ENCODE peak calls at places on chromosome 7, in nine cellular contexts. I is K562, M is GM23338, X is sigmoid colon, E is HL-60, J is stomach, B is spleen, Y is HCT116, W is H1. P is an unnamed sample.

GRCh38 chr7:93935112-93935511 is 13.6 kb downstream of the GNG11 start:
- DNase-seq in X (peak; percentile 65), E (no peak), J (no peak), M (no peak), B (no peak), I (no peak), Y (no peak), W (no peak), P (no peak)

GRCh38 chr7:86942081-86942480 is 117.4 kb downstream of the ELAPOR2 start:
- DNase-seq in E (no peak), W (no peak), I (no peak), B (no peak), J (no peak), Y (no peak), X (no peak), M (no peak), P (no peak)

GRCh38 chr7:157684596-157685429 is 348.0 kb downstream of the DNAJB6 start:
- DNase-seq in Y (no peak), B (peak; percentile 63), E (no peak), X (no peak), M (no peak), W (no peak), J (no peak), I (no peak), P (no peak)

GRCh38 chr7:92698237-92698841 is 108.1 kb upstream of the FAM133B start:
- DNase-seq in X (no peak), W (no peak), B (no peak), J (peak; percentile 62), E (no peak), I (no peak), M (no peak), Y (peak; percentile 48), P (no peak)

GRCh38 chr7:27194641-27195379 is 5.1 kb downstream of the HOXA13 start:
- DNase-seq in Y (no peak), X (no peak), B (no peak), W (no peak), J (no peak), I (no peak), M (no peak), E (no peak), P (no peak)

GRCh38 chr7:157547611-157548010 is 210.8 kb downstream of the DNAJB6 start:
- DNase-seq in E (no peak), J (no peak), Y (no peak), B (peak; percentile 72), I (no peak), X (peak; percentile 48), M (no peak), W (no peak), P (no peak)

GRCh38 chr7:136405931-136406777 is 429.0 kb upstream of the MTPN start:
- DNase-seq in E (peak; percentile 2), X (peak; percentile 67), J (peak; percentile 29), B (no peak), I (peak; percentile 68), W (peak; percentile 51), Y (peak; percentile 15), M (peak; percentile 88), P (no peak)

GRCh38 chr7:128247640-128248194 is 6.6 kb downstream of the LEP start:
- DNase-seq in W (no peak), X (no peak), Y (peak; percentile 18), B (no peak), M (no peak), I (peak; percentile 44), E (no peak), J (no peak), P (no peak)

GRCh38 chr7:57775396-57776088 is 325.6 kb downstream of the ZNF716 start:
- DNase-seq in I (no peak), Y (no peak), J (no peak), X (no peak), M (no peak), B (no peak), E (no peak), W (no peak), P (peak; percentile 84)

GRCh38 chr7:111388912-111389311 is 173.4 kb downstream of the IMMP2L start:
- DNase-seq in I (no peak), M (no peak), W (no peak), X (no peak), B (no peak), Y (no peak), E (no peak), J (no peak), P (no peak)

GRCh38 chr7:69677905-69678793 is 79.9 kb downstream of the AUTS2 start:
- DNase-seq in I (no peak), X (no peak), B (no peak), J (no peak), M (no peak), E (no peak), W (no peak), Y (no peak), P (no peak)

GRCh38 chr7:131357282-131357880 is 29.7 kb downstream of the MKLN1 start:
- DNase-seq in Y (no peak), X (no peak), W (no peak), J (no peak), M (no peak), I (no peak), B (no peak), E (no peak), P (no peak)

GRCh38 chr7:16083931-16084330 is 337.4 kb downstream of the CRPPA start:
- DNase-seq in W (no peak), Y (peak; percentile 56), E (no peak), X (no peak), J (no peak), M (peak; percentile 14), I (no peak), B (no peak), P (no peak)

GRCh38 chr7:66921396-66921917 is 432 bp downstream of the TMEM248 start:
- DNase-seq in B (peak; percentile 90), E (no peak), X (peak; percentile 70), M (peak; percentile 48), I (no peak), J (peak; percentile 73), W (no peak), Y (no peak), P (no peak)

GRCh38 chr7:130141858-130142653 is 63.1 kb downstream of the TMEM209 start:
- DNase-seq in W (no peak), J (no peak), M (no peak), Y (no peak), B (no peak), X (no peak), I (no peak), E (no peak), P (no peak)

GRCh38 chr7:105800442-105800841 is 76.0 kb downstream of the ATXN7L1 start:
- DNase-seq in W (no peak), Y (no peak), X (no peak), E (no peak), M (no peak), B (no peak), I (no peak), J (no peak), P (no peak)

GRCh38 chr7:140017543-140017942 is 45.2 kb downstream of the PARP12 start:
- DNase-seq in X (peak; percentile 59), Y (no peak), E (no peak), B (peak; percentile 45), I (no peak), W (no peak), J (no peak), M (no peak), P (no peak)

GRCh38 chr7:4871930-4872675 is 10.3 kb upstream of the PAPOLB start:
- DNase-seq in W (no peak), J (no peak), I (peak; percentile 63), B (no peak), E (no peak), Y (no peak), X (no peak), M (no peak), P (no peak)

GRCh38 chr7:12578930-12579640 is 8.6 kb downstream of the SCIN start:
- DNase-seq in E (no peak), J (no peak), B (no peak), Y (no peak), W (no peak), I (no peak), X (no peak), M (no peak), P (no peak)

GRCh38 chr7:125149151-125149550 is 219.5 kb upstream of the POT1 start:
- DNase-seq in B (no peak), M (no peak), E (no peak), W (no peak), X (no peak), J (no peak), I (no peak), Y (no peak), P (no peak)

GRCh38 chr7:25951414-25952276 is 200.4 kb upstream of the NFE2L3 start:
- DNase-seq in Y (no peak), J (no peak), B (no peak), X (peak; percentile 66), E (no peak), W (no peak), I (no peak), M (peak; percentile 44), P (peak; percentile 72)
- TF ChIP-seq POLR2AphosphoS5 in Y (peak; percentile 77), J (peak; percentile 93), B (peak; percentile 76), X (no peak), E (no peak), W (peak; percentile 32), I (no peak), M (peak; percentile 70), P (no peak)

GRCh38 chr7:101900103-101900502 is 82.7 kb downstream of the CUX1 start:
- DNase-seq in J (no peak), M (no peak), B (peak; percentile 69), I (no peak), X (peak; percentile 80), Y (no peak), W (no peak), E (no peak), P (no peak)
- H3K4me3 ChIP-seq in J (peak overlapping the region; percentile 25), M (no peak overlapping the region), B (no peak overlapping the region), I (no peak overlapping the region), X (peak overlapping the region; percentile 43), Y (no peak overlapping the region), W (no peak overlapping the region), E (no peak overlapping the region), P (peak overlapping the region; percentile 46)

DNA sequence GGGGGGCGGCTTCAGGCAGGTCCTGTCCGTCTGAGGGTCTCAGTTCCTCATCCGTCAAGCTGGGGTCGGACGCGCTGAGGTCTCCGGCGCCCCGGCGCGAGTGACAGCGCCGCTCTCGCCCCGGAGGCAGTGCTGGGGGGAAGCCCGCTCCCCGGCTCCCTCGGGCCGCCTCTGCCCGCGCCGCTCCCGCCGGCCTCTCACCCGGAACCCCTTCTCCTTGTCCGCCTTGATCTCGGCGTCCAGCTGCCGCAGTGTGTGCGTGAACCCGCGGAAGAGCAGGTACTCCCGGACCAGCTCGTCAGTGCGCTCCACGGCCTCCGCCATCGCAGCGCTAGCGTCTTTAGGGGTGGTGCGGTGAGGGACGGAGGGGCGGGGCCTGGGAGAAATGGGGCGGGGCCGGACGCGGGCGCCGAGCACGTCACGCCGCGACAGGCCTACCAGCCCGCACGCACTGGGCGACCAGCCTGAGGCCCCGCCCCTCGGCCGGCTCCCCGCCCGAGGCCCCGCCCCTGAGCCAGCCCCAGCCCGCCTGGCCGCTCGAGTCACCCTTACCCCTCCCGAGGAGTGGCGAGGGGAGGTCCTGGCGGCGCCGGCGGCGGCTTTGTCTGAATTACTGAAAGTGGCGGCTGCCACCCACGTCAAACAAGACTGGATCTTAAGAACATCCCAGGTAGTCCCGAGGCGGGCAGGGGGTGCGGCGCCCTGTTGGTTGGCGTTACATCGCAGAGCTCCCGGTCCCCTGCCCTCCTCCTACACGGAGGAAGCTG is at the start of gene WDR91:
- DNase-seq in B (peak; percentile 100), W (peak; percentile 78), M (peak; percentile 93), X (peak; percentile 98), I (peak; percentile 100), E (peak; percentile 74), J (peak; percentile 98), Y (peak; percentile 69), P (peak; percentile 98)
- TF ChIP-seq POLR2AphosphoS5 in B (peak; percentile 94), W (peak; percentile 72), M (peak; percentile 82), X (peak; percentile 97), I (peak; percentile 93), E (peak; percentile 89), J (peak; percentile 88), Y (peak; percentile 90), P (peak; percentile 96)

GRCh38 chr7:55536619-55537457 is 35.5 kb downstream of the VOPP1 start:
- DNase-seq in Y (no peak), X (no peak), E (no peak), B (peak; percentile 84), M (no peak), I (no peak), J (no peak), W (no peak), P (no peak)
- H3K4me3 ChIP-seq in Y (no peak overlapping the region), X (no peak overlapping the region), E (no peak overlapping the region), B (no peak overlapping the region), M (no peak overlapping the region), I (no peak overlapping the region), J (no peak overlapping the region), W (no peak overlapping the region), P (no peak overlapping the region)